ENCODE peak calls at places on chromosomes 3 and 15, in eight cellular contexts. One of them, this sample, is unnamed.

GRCh38 chr15:28986108-28986507 is 100.3 kb downstream of the APBA2 start:
- DNase-seq in LHCN-M2: no peak
- DNase-seq in NCI-H460: no peak
- DNase-seq in GM13977: no peak
- DNase-seq in T follicular helper cell: no peak
- DNase-seq in Panc1: no peak
- DNase-seq in mucosa of gallbladder: no peak
- DNase-seq in ELF-1: no peak
- DNase-seq in this sample: no peak

GRCh38 chr3:128317698-128318231 is 148.9 kb downstream of the DNAJB8 start:
- DNase-seq in LHCN-M2: no peak
- DNase-seq in NCI-H460: no peak
- DNase-seq in GM13977: no peak
- DNase-seq in T follicular helper cell: no peak
- DNase-seq in Panc1: no peak
- DNase-seq in mucosa of gallbladder: no peak
- DNase-seq in ELF-1: no peak
- DNase-seq in this sample: no peak

GRCh38 chr3:64176461-64176996 is 48.7 kb downstream of the PRICKLE2 start:
- DNase-seq in LHCN-M2: peak; percentile 64
- DNase-seq in NCI-H460: no peak
- DNase-seq in GM13977: no peak
- DNase-seq in T follicular helper cell: no peak
- DNase-seq in Panc1: no peak
- DNase-seq in mucosa of gallbladder: no peak
- DNase-seq in ELF-1: no peak
- DNase-seq in this sample: no peak

GRCh38 chr15:77507151-77507847 is 86.6 kb downstream of the HMG20A start:
- DNase-seq in LHCN-M2: no peak
- DNase-seq in NCI-H460: no peak
- DNase-seq in GM13977: no peak
- DNase-seq in T follicular helper cell: no peak
- DNase-seq in Panc1: no peak
- DNase-seq in mucosa of gallbladder: peak; percentile 54
- DNase-seq in ELF-1: peak; percentile 1
- DNase-seq in this sample: no peak

GRCh38 chr3:160758929-160759577 is 3.0 kb downstream of the PPM1L start:
- DNase-seq in LHCN-M2: no peak
- DNase-seq in NCI-H460: no peak
- DNase-seq in GM13977: no peak
- DNase-seq in T follicular helper cell: no peak
- DNase-seq in Panc1: no peak
- DNase-seq in mucosa of gallbladder: no peak
- DNase-seq in ELF-1: no peak
- DNase-seq in this sample: no peak

GRCh38 chr3:191753186-191753585 is 292.2 kb downstream of the PYDC2 start:
- DNase-seq in LHCN-M2: peak; percentile 26
- DNase-seq in NCI-H460: no peak
- DNase-seq in GM13977: no peak
- DNase-seq in T follicular helper cell: no peak
- DNase-seq in Panc1: no peak
- DNase-seq in mucosa of gallbladder: no peak
- DNase-seq in ELF-1: no peak
- DNase-seq in this sample: no peak

GRCh38 chr3:53799338-53799865 is 46.8 kb downstream of the CHDH start:
- DNase-seq in LHCN-M2: no peak
- DNase-seq in NCI-H460: no peak
- DNase-seq in GM13977: no peak
- DNase-seq in T follicular helper cell: no peak
- DNase-seq in Panc1: no peak
- DNase-seq in mucosa of gallbladder: no peak
- DNase-seq in ELF-1: no peak
- DNase-seq in this sample: no peak

GRCh38 chr3:41352526-41352925 is 153.2 kb downstream of the CTNNB1 start:
- DNase-seq in LHCN-M2: no peak
- DNase-seq in NCI-H460: no peak
- DNase-seq in GM13977: no peak
- DNase-seq in T follicular helper cell: no peak
- DNase-seq in Panc1: no peak
- DNase-seq in mucosa of gallbladder: no peak
- DNase-seq in ELF-1: no peak
- DNase-seq in this sample: no peak

GRCh38 chr3:20488101-20488500 is 302.1 kb upstream of the SGO1 start:
- DNase-seq in LHCN-M2: no peak
- DNase-seq in NCI-H460: no peak
- DNase-seq in GM13977: no peak
- DNase-seq in T follicular helper cell: no peak
- DNase-seq in Panc1: no peak
- DNase-seq in mucosa of gallbladder: no peak
- DNase-seq in ELF-1: no peak
- DNase-seq in this sample: no peak

GRCh38 chr3:115423170-115423569 is 200.1 kb upstream of the GAP43 start:
- DNase-seq in LHCN-M2: peak; percentile 20
- DNase-seq in NCI-H460: peak; percentile 3
- DNase-seq in GM13977: no peak
- DNase-seq in T follicular helper cell: no peak
- DNase-seq in Panc1: no peak
- DNase-seq in mucosa of gallbladder: no peak
- DNase-seq in ELF-1: no peak
- DNase-seq in this sample: no peak

GRCh38 chr3:178325330-178325729 is 210.9 kb upstream of the KCNMB2 start:
- DNase-seq in LHCN-M2: peak; percentile 55
- DNase-seq in NCI-H460: peak; percentile 24
- DNase-seq in GM13977: no peak
- DNase-seq in T follicular helper cell: no peak
- DNase-seq in Panc1: no peak
- DNase-seq in mucosa of gallbladder: no peak
- DNase-seq in ELF-1: no peak
- DNase-seq in this sample: no peak

GRCh38 chr15:87949934-87950298 is 306.6 kb downstream of the NTRK3 start:
- DNase-seq in LHCN-M2: no peak
- DNase-seq in NCI-H460: no peak
- DNase-seq in GM13977: no peak
- DNase-seq in T follicular helper cell: no peak
- DNase-seq in Panc1: no peak
- DNase-seq in mucosa of gallbladder: no peak
- DNase-seq in ELF-1: no peak
- DNase-seq in this sample: no peak

GRCh38 chr3:49998326-49998725 is 58.4 kb downstream of the RBM6 start:
- DNase-seq in LHCN-M2: peak; percentile 70
- DNase-seq in NCI-H460: no peak
- DNase-seq in GM13977: no peak
- DNase-seq in T follicular helper cell: no peak
- DNase-seq in Panc1: no peak
- DNase-seq in mucosa of gallbladder: no peak
- DNase-seq in ELF-1: no peak
- DNase-seq in this sample: no peak

GRCh38 chr15:91336691-91337090 is 236.6 kb downstream of the SV2B start:
- DNase-seq in LHCN-M2: no peak
- DNase-seq in NCI-H460: no peak
- DNase-seq in GM13977: no peak
- DNase-seq in T follicular helper cell: no peak
- DNase-seq in Panc1: no peak
- DNase-seq in mucosa of gallbladder: no peak
- DNase-seq in ELF-1: no peak
- DNase-seq in this sample: no peak

GRCh38 chr15:74134387-74135027 is 4.1 kb downstream of the ISLR2 start:
- DNase-seq in LHCN-M2: no peak
- DNase-seq in NCI-H460: no peak
- DNase-seq in GM13977: peak; percentile 51
- DNase-seq in T follicular helper cell: no peak
- DNase-seq in Panc1: no peak
- DNase-seq in mucosa of gallbladder: peak; percentile 44
- DNase-seq in ELF-1: peak; percentile 88
- DNase-seq in this sample: peak; percentile 66

GRCh38 chr3:115204470-115204869 is 57.4 kb upstream of the ZBTB20 start:
- DNase-seq in LHCN-M2: no peak
- DNase-seq in NCI-H460: no peak
- DNase-seq in GM13977: no peak
- DNase-seq in T follicular helper cell: no peak
- DNase-seq in Panc1: no peak
- DNase-seq in mucosa of gallbladder: no peak
- DNase-seq in ELF-1: no peak
- DNase-seq in this sample: no peak

GRCh38 chr3:21154911-21155310 is 596.1 kb downstream of the ZNF385D start:
- DNase-seq in LHCN-M2: no peak
- DNase-seq in NCI-H460: no peak
- DNase-seq in GM13977: no peak
- DNase-seq in T follicular helper cell: no peak
- DNase-seq in Panc1: no peak
- DNase-seq in mucosa of gallbladder: no peak
- DNase-seq in ELF-1: no peak
- DNase-seq in this sample: no peak

GRCh38 chr3:153084431-153084830 is 77.6 kb upstream of the RAP2B start:
- DNase-seq in LHCN-M2: no peak
- DNase-seq in NCI-H460: no peak
- DNase-seq in GM13977: no peak
- DNase-seq in T follicular helper cell: no peak
- DNase-seq in Panc1: no peak
- DNase-seq in mucosa of gallbladder: no peak
- DNase-seq in ELF-1: no peak
- DNase-seq in this sample: no peak

GRCh38 chr3:194961149-194961548 is 275.5 kb downstream of the FAM43A start:
- DNase-seq in LHCN-M2: no peak
- DNase-seq in NCI-H460: no peak
- DNase-seq in GM13977: no peak
- DNase-seq in T follicular helper cell: no peak
- DNase-seq in Panc1: no peak
- DNase-seq in mucosa of gallbladder: no peak
- DNase-seq in ELF-1: no peak
- DNase-seq in this sample: no peak

GRCh38 chr15:70409388-70409787 is 311.7 kb upstream of the TLE3 start:
- DNase-seq in LHCN-M2: no peak
- DNase-seq in NCI-H460: no peak
- DNase-seq in GM13977: no peak
- DNase-seq in T follicular helper cell: no peak
- DNase-seq in Panc1: no peak
- DNase-seq in mucosa of gallbladder: no peak
- DNase-seq in ELF-1: no peak
- DNase-seq in this sample: no peak

GRCh38 chr15:63023351-63023945 is 19.1 kb upstream of the TPM1 start:
- DNase-seq in LHCN-M2: no peak
- DNase-seq in NCI-H460: no peak
- DNase-seq in GM13977: no peak
- DNase-seq in T follicular helper cell: no peak
- DNase-seq in Panc1: no peak
- DNase-seq in mucosa of gallbladder: no peak
- DNase-seq in ELF-1: no peak
- DNase-seq in this sample: no peak

GRCh38 chr15:98805434-98806274 is 157.3 kb downstream of the IGF1R start:
- DNase-seq in LHCN-M2: no peak
- DNase-seq in NCI-H460: no peak
- DNase-seq in GM13977: no peak
- DNase-seq in T follicular helper cell: no peak
- DNase-seq in Panc1: no peak
- DNase-seq in mucosa of gallbladder: no peak
- DNase-seq in ELF-1: no peak
- DNase-seq in this sample: no peak

GRCh38 chr15:81270781-81271491 is 53.0 kb downstream of the STARD5 start:
- DNase-seq in LHCN-M2: no peak
- DNase-seq in NCI-H460: no peak
- DNase-seq in GM13977: no peak
- DNase-seq in T follicular helper cell: no peak
- DNase-seq in Panc1: no peak
- DNase-seq in mucosa of gallbladder: no peak
- DNase-seq in ELF-1: no peak
- DNase-seq in this sample: no peak

GRCh38 chr3:71991051-71991450 is 206.1 kb upstream of the PROK2 start:
- DNase-seq in LHCN-M2: no peak
- DNase-seq in NCI-H460: no peak
- DNase-seq in GM13977: no peak
- DNase-seq in T follicular helper cell: no peak
- DNase-seq in Panc1: no peak
- DNase-seq in mucosa of gallbladder: no peak
- DNase-seq in ELF-1: no peak
- DNase-seq in this sample: no peak

GRCh38 chr3:123766195-123767019 is 117.7 kb downstream of the MYLK start:
- DNase-seq in LHCN-M2: no peak
- DNase-seq in NCI-H460: no peak
- DNase-seq in GM13977: no peak
- DNase-seq in T follicular helper cell: no peak
- DNase-seq in Panc1: no peak
- DNase-seq in mucosa of gallbladder: no peak
- DNase-seq in ELF-1: peak; percentile 76
- DNase-seq in this sample: no peak

GRCh38 chr3:158649791-158650190 is 5.5 kb downstream of the GFM1 start:
- DNase-seq in LHCN-M2: no peak
- DNase-seq in NCI-H460: no peak
- DNase-seq in GM13977: no peak
- DNase-seq in T follicular helper cell: no peak
- DNase-seq in Panc1: no peak
- DNase-seq in mucosa of gallbladder: no peak
- DNase-seq in ELF-1: no peak
- DNase-seq in this sample: no peak

GRCh38 chr15:48681274-48681840 is 35.8 kb upstream of the FBN1 start:
- DNase-seq in LHCN-M2: no peak
- DNase-seq in NCI-H460: no peak
- DNase-seq in GM13977: no peak
- DNase-seq in T follicular helper cell: no peak
- DNase-seq in Panc1: no peak
- DNase-seq in mucosa of gallbladder: no peak
- DNase-seq in ELF-1: no peak
- DNase-seq in this sample: no peak

GRCh38 chr15:65069179-65069578 is 1.4 kb upstream of the RASL12 start:
- DNase-seq in LHCN-M2: no peak
- DNase-seq in NCI-H460: no peak
- DNase-seq in GM13977: no peak
- DNase-seq in T follicular helper cell: no peak
- DNase-seq in Panc1: no peak
- DNase-seq in mucosa of gallbladder: peak; percentile 67
- DNase-seq in ELF-1: no peak
- DNase-seq in this sample: no peak

GRCh38 chr3:157067114-157067513 is 92.8 kb downstream of the CCNL1 start:
- DNase-seq in LHCN-M2: peak; percentile 79
- DNase-seq in NCI-H460: no peak
- DNase-seq in GM13977: no peak
- DNase-seq in T follicular helper cell: peak; percentile 10
- DNase-seq in Panc1: no peak
- DNase-seq in mucosa of gallbladder: no peak
- DNase-seq in ELF-1: no peak
- DNase-seq in this sample: no peak

GRCh38 chr3:174533286-174533685 is 325.8 kb upstream of the NAALADL2 start:
- DNase-seq in LHCN-M2: peak; percentile 84
- DNase-seq in NCI-H460: no peak
- DNase-seq in GM13977: no peak
- DNase-seq in T follicular helper cell: no peak
- DNase-seq in Panc1: no peak
- DNase-seq in mucosa of gallbladder: no peak
- DNase-seq in ELF-1: no peak
- DNase-seq in this sample: no peak

GRCh38 chr15:89912674-89913396 is at the start of gene ARPIN:
- DNase-seq in LHCN-M2: peak; percentile 51
- DNase-seq in NCI-H460: peak; percentile 14
- DNase-seq in GM13977: no peak
- DNase-seq in T follicular helper cell: no peak
- DNase-seq in Panc1: no peak
- DNase-seq in mucosa of gallbladder: peak; percentile 39
- DNase-seq in ELF-1: peak; percentile 74
- DNase-seq in this sample: no peak

GRCh38 chr3:160379628-160380214 is 19.3 kb downstream of the IFT80 start:
- DNase-seq in LHCN-M2: no peak
- DNase-seq in NCI-H460: no peak
- DNase-seq in GM13977: no peak
- DNase-seq in T follicular helper cell: no peak
- DNase-seq in Panc1: no peak
- DNase-seq in mucosa of gallbladder: no peak
- DNase-seq in ELF-1: peak; percentile 78
- DNase-seq in this sample: no peak

GRCh38 chr3:79521221-79521848 is 246.5 kb downstream of the ROBO1 start:
- DNase-seq in LHCN-M2: peak; percentile 26
- DNase-seq in NCI-H460: peak; percentile 37
- DNase-seq in GM13977: no peak
- DNase-seq in T follicular helper cell: no peak
- DNase-seq in Panc1: peak; percentile 51
- DNase-seq in mucosa of gallbladder: no peak
- DNase-seq in ELF-1: peak; percentile 17
- DNase-seq in this sample: no peak

GRCh38 chr15:65558336-65558735 is 28.1 kb downstream of the HACD3 start:
- DNase-seq in LHCN-M2: peak; percentile 79
- DNase-seq in NCI-H460: no peak
- DNase-seq in GM13977: no peak
- DNase-seq in T follicular helper cell: no peak
- DNase-seq in Panc1: no peak
- DNase-seq in mucosa of gallbladder: no peak
- DNase-seq in ELF-1: no peak
- DNase-seq in this sample: no peak

This sample was measured in GM13976.